ENCODE peak calls at places on chromosomes 16 and 17, in nine cellular contexts. X, S, C, D, M, F, B, K and A are unnamed samples.
A peak's percentile ranks its signal among the peaks of the same experiment; 100 is the strongest.

GRCh38 chr16:1821861-1822611 is 4.6 kb downstream of the HAGH start:
- DNase-seq in X (no peak), S (no peak), C (no peak), D (no peak), M (no peak), F (no peak), B (no peak), K (no peak), A (no peak)

GRCh38 chr16:81280393-81280792 is 34.4 kb upstream of the GAN start:
- DNase-seq in X (no peak), S (no peak), C (no peak), D (no peak), M (no peak), F (no peak), B (no peak), K (no peak), A (no peak)

GRCh38 chr16:89217138-89217387 is 440 bp upstream of the ZNF778 start:
- DNase-seq in X (no peak), S (no peak), C (no peak), D (no peak), M (no peak), F (no peak), B (no peak), K (no peak), A (no peak)

GRCh38 chr16:72894291-72895151 is 153.4 kb downstream of the ZFHX3 start:
- DNase-seq in X (no peak), S (no peak), C (no peak), D (peak; percentile 47), M (peak; percentile 52), F (no peak), B (no peak), K (no peak), A (peak; percentile 14)

GRCh38 chr16:53220585-53220984 is 165.8 kb downstream of the CHD9 start:
- DNase-seq in X (no peak), S (no peak), C (no peak), D (peak; percentile 44), M (no peak), F (no peak), B (no peak), K (no peak), A (peak; percentile 26)

GRCh38 chr17:67836205-67836987 is 11.1 kb downstream of the BPTF start:
- DNase-seq in X (no peak), S (no peak), C (no peak), D (peak; percentile 39), M (no peak), F (no peak), B (no peak), K (no peak), A (peak; percentile 54)

GRCh38 chr16:531494-532125 is 4.1 kb downstream of the CAPN15 start:
- DNase-seq in X (no peak), S (no peak), C (no peak), D (no peak), M (no peak), F (no peak), B (no peak), K (no peak), A (no peak)

GRCh38 chr16:2485811-2486507 is 11.0 kb downstream of the TBC1D24 start:
- DNase-seq in X (no peak), S (no peak), C (no peak), D (no peak), M (no peak), F (no peak), B (no peak), K (no peak), A (no peak)

GRCh38 chr16:29307598-29308507 is 98.7 kb downstream of the NPIPB11 start:
- DNase-seq in X (no peak), S (peak; percentile 61), C (no peak), D (peak; percentile 49), M (peak; percentile 58), F (no peak), B (no peak), K (no peak), A (peak; percentile 74)

GRCh38 chr16:17416461-17417221 is 54.1 kb downstream of the XYLT1 start:
- DNase-seq in X (peak; percentile 31), S (peak; percentile 71), C (no peak), D (peak; percentile 67), M (no peak), F (no peak), B (no peak), K (peak; percentile 6), A (peak; percentile 48)

GRCh38 chr17:263773-264172 is 82.3 kb upstream of the DOC2B start:
- DNase-seq in X (no peak), S (no peak), C (peak; percentile 70), D (no peak), M (peak; percentile 48), F (no peak), B (no peak), K (no peak), A (no peak)

GRCh38 chr17:42323268-42323773 is 35.0 kb downstream of the STAT5A start:
- DNase-seq in X (no peak), S (no peak), C (no peak), D (no peak), M (no peak), F (no peak), B (no peak), K (no peak), A (no peak)

GRCh38 chr17:43878260-43879082 is 28.9 kb downstream of the MPP2 start:
- DNase-seq in X (peak; percentile 89), S (peak; percentile 83), C (peak; percentile 93), D (peak; percentile 88), M (peak; percentile 87), F (peak; percentile 49), B (peak; percentile 85), K (peak; percentile 91), A (peak; percentile 79)
- TF ChIP-seq CTCF in X (peak; percentile 91), S (peak; percentile 94), C (peak; percentile 93), D (peak; percentile 95), M (peak; percentile 82), F (peak; percentile 84), B (peak; percentile 95), K (peak; percentile 95), A (peak; percentile 99)

GRCh38 chr17:12642034-12642433 is 23.7 kb upstream of the MYOCD start:
- DNase-seq in X (no peak), S (no peak), C (no peak), D (no peak), M (no peak), F (no peak), B (no peak), K (no peak), A (no peak)

GRCh38 chr17:12643812-12644211 is 21.9 kb upstream of the MYOCD start:
- DNase-seq in X (no peak), S (no peak), C (no peak), D (no peak), M (no peak), F (no peak), B (no peak), K (no peak), A (no peak)

GRCh38 chr17:12637015-12637414 is 28.7 kb upstream of the MYOCD start:
- DNase-seq in X (no peak), S (no peak), C (no peak), D (peak; percentile 94), M (no peak), F (no peak), B (no peak), K (no peak), A (peak; percentile 96)

GRCh38 chr17:12637745-12638651 is 27.7 kb upstream of the MYOCD start:
- DNase-seq in X (no peak), S (no peak), C (no peak), D (no peak), M (no peak), F (no peak), B (no peak), K (no peak), A (no peak)

DNA sequence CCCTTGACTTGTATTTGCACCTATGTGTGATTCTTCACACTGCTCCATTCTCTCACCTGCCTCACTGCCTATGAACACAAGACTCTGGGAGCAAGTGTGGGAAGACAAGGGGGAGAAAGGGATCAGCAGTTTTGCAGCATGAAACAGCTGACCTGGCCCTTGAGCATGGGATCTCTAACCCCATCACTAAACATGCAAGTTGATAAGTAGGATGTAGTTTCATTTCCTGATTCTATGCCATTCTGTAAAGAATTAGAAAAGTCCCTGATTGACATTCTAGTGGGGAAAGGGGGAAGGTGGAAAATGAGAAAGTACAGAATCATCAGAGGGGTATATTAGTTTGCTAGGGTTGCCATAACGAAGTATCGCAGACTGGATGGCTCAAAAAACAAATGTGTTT is 25.3 kb upstream of the MYOCD start:
- DNase-seq in X (no peak), S (no peak), C (no peak), D (no peak), M (no peak), F (no peak), B (no peak), K (no peak), A (no peak)
- TF ChIP-seq CTCF in X (no peak), S (no peak), C (no peak), D (no peak), M (no peak), F (no peak), B (no peak), K (no peak), A (no peak)

DNA sequence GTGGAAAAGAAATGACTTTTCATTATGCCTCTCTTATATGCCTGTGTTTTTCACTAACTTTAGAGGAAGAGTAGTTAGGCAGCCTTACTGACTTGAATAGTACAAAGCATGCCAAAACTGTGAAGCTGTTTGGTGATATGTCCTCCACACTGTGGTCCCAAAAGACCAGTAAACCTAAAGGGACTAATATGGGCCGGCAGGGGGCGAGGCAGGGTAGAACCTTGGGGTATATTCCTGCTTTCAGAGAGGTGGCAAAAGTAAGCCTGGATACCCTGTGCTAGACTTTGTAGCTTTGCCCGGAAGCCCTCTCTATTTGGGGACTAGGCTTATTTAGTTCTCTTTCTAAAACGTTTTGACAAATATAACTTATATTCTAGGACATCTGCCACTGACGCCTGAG is 36.5 kb upstream of the VWA3A start:
- DNase-seq in X (peak; percentile 73), S (no peak), C (no peak), D (no peak), M (no peak), F (no peak), B (no peak), K (no peak), A (no peak)
- TF ChIP-seq CTCF in X (peak; percentile 47), S (no peak), C (no peak), D (peak; percentile 14), M (no peak), F (no peak), B (no peak), K (peak; percentile 41), A (no peak)

GRCh38 chr16:84058211-84058610 is 15.6 kb upstream of the SLC38A8 start:
- DNase-seq in X (no peak), S (peak; percentile 56), C (no peak), D (no peak), M (peak; percentile 29), F (no peak), B (peak; percentile 36), K (no peak), A (no peak)

GRCh38 chr16:84058664-84059063 is 16.1 kb upstream of the SLC38A8 start:
- DNase-seq in X (no peak), S (peak; percentile 57), C (no peak), D (no peak), M (no peak), F (no peak), B (peak; percentile 38), K (no peak), A (no peak)

GRCh38 chr16:84061236-84061830 is 18.7 kb upstream of the SLC38A8 start:
- DNase-seq in X (no peak), S (peak; percentile 45), C (no peak), D (no peak), M (peak; percentile 48), F (no peak), B (no peak), K (no peak), A (no peak)

GRCh38 chr16:84059111-84059510 is 16.5 kb upstream of the SLC38A8 start:
- DNase-seq in X (no peak), S (no peak), C (no peak), D (no peak), M (peak; percentile 24), F (no peak), B (no peak), K (no peak), A (no peak)

GRCh38 chr16:84059946-84060901 is 17.6 kb upstream of the SLC38A8 start:
- DNase-seq in X (no peak), S (peak; percentile 46), C (no peak), D (no peak), M (peak; percentile 43), F (no peak), B (peak; percentile 28), K (no peak), A (no peak)
- TF ChIP-seq CTCF in X (no peak), S (no peak), C (no peak), D (no peak), M (no peak), F (no peak), B (no peak), K (no peak), A (no peak)